ENCODE peak calls at places on chromosomes 16 and 17, in four cellular contexts. One of them, this sample, is unnamed.

GRCh38 chr16:69772560-69773254 is 10.6 kb downstream of the WWP2 start:
- DNase-seq in GM12878: no peak
- DNase-seq in HepG2: no peak
- DNase-seq in H1: no peak
- DNase-seq in this sample: no peak

GRCh38 chr17:28370035-28370743 is at the start of gene VTN:
- DNase-seq in GM12878: no peak
- DNase-seq in HepG2: peak; percentile 98
- DNase-seq in H1: no peak
- DNase-seq in this sample: no peak

GRCh38 chr17:82322526-82323453 is 5.4 kb upstream of the CD7 start:
- DNase-seq in GM12878: no peak
- DNase-seq in HepG2: no peak
- DNase-seq in H1: no peak
- DNase-seq in this sample: no peak

GRCh38 chr17:80023261-80024205 is 12.1 kb downstream of the TBC1D16 start:
- DNase-seq in GM12878: no peak
- DNase-seq in HepG2: peak; percentile 95
- DNase-seq in H1: no peak
- DNase-seq in this sample: no peak

GRCh38 chr17:58210922-58211321 is 8.1 kb downstream of the MKS1 start:
- DNase-seq in GM12878: no peak
- DNase-seq in HepG2: no peak
- DNase-seq in H1: no peak
- DNase-seq in this sample: no peak

GRCh38 chr16:77431131-77431670 is 3.6 kb downstream of the ADAMTS18 start:
- DNase-seq in GM12878: no peak
- DNase-seq in HepG2: no peak
- DNase-seq in H1: no peak
- DNase-seq in this sample: no peak

GRCh38 chr17:29246638-29247037 is at the start of gene CRYBA1:
- DNase-seq in GM12878: no peak
- DNase-seq in HepG2: no peak
- DNase-seq in H1: no peak
- DNase-seq in this sample: no peak

GRCh38 chr16:1655909-1656807 is 21.9 kb upstream of the JPT2 start:
- DNase-seq in GM12878: no peak
- DNase-seq in HepG2: no peak
- DNase-seq in H1: no peak
- DNase-seq in this sample: no peak

GRCh38 chr16:68833251-68833650 is 10.1 kb upstream of the TANGO6 start:
- DNase-seq in GM12878: no peak
- DNase-seq in HepG2: no peak
- DNase-seq in H1: no peak
- DNase-seq in this sample: no peak

GRCh38 chr17:79020631-79021301 is 3.2 kb upstream of the C1QTNF1 start:
- DNase-seq in GM12878: no peak
- DNase-seq in HepG2: no peak
- DNase-seq in H1: no peak
- DNase-seq in this sample: no peak

GRCh38 chr17:79019260-79019630 is 4.7 kb upstream of the C1QTNF1 start:
- DNase-seq in GM12878: no peak
- DNase-seq in HepG2: no peak
- DNase-seq in H1: no peak
- DNase-seq in this sample: no peak

GRCh38 chr17:79017546-79017945 is 6.4 kb upstream of the C1QTNF1 start:
- DNase-seq in GM12878: no peak
- DNase-seq in HepG2: no peak
- DNase-seq in H1: no peak
- DNase-seq in this sample: no peak

GRCh38 chr17:79018045-79018695 is 5.8 kb upstream of the C1QTNF1 start:
- DNase-seq in GM12878: no peak
- DNase-seq in HepG2: no peak
- DNase-seq in H1: no peak
- DNase-seq in this sample: no peak

DNA sequence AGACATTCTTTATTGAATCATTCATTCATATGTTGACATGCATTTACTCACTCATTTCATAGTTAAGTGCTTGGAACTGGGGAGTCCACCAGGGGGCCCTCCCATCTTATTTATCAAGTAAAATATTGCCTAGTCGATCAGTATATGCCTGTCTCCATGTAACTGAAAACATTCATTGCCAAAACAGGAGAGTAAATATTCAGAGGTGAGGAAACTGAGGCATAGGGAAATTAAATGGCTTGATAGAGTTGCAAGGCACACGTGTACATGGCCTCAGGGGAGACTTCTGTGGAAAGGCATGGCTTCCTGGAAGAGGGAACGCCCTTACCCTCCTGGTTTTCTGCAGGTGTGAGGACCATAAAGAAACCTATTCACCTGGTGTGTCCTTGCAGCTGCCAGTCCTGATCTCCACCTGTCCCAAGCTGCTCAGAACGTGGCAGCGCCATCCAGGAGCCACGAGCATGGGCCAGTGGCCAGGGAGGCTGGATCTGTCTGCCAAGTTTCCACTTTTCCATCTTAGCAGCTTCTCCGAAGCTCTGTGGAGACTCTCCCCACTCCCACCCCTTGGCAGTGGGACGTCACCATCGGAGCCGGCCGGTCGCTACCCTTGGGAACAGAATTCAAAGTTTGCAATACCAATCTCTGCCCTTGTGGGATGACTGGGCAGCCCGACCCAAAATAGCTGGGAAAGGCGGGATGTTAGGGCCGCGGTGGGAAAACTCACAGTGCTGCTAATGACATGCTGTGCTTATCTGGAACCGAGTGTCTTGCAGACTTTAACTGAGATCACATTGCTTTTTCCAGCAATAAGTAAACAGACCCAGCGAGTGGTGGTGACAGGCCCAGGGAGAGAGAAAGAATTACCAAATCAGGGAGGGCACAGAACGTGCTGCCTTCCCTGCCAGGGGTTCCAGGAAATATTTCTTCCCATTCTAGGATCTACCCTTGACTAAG is 4.1 kb upstream of the C1QTNF1 start:
- DNase-seq in GM12878: no peak
- DNase-seq in HepG2: peak; percentile 79
- DNase-seq in H1: no peak
- DNase-seq in this sample: no peak
- TF ChIP-seq ZNF274 in GM12878: no peak
- TF ChIP-seq ZNF274 in HepG2: no peak
- TF ChIP-seq ZNF274 in H1: no peak
- TF ChIP-seq ZNF274 in this sample: no peak

GRCh38 chr17:78765821-78766220 is 16.3 kb downstream of the CYTH1 start:
- DNase-seq in GM12878: no peak
- DNase-seq in HepG2: no peak
- DNase-seq in H1: no peak
- DNase-seq in this sample: no peak
- TF ChIP-seq SUZ12 in GM12878: no peak
- TF ChIP-seq SUZ12 in HepG2: no peak
- TF ChIP-seq SUZ12 in H1: no peak
- TF ChIP-seq SUZ12 in this sample: no peak

DNA sequence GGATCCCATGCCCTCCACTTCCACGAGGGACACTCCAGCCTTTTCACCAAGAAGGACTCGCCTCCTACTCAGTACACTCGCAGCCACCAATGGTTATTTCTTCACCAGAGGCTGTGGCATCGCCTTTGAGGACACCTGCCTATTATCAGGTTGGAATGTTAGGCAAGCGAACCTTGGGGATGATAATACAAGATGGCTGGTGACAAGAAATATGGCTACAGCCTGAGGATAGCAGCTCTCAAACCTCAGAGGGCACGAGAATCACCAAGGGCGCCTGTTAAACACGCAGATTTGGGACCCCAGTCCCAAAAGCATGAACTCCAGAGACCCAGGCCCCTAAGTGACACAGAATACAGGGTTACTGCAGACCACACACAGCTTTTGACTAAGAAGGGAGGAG is 58.1 kb downstream of the CYTH1 start:
- DNase-seq in GM12878: no peak
- DNase-seq in HepG2: no peak
- DNase-seq in H1: no peak
- DNase-seq in this sample: no peak
- H3K4me3 ChIP-seq in GM12878: no peak overlapping the region
- H3K4me3 ChIP-seq in HepG2: no peak overlapping the region
- H3K4me3 ChIP-seq in H1: peak overlapping the region; percentile 55
- H3K4me3 ChIP-seq in this sample: peak overlapping the region; percentile 22

GRCh38 chr17:65093930-65094329 is 37.4 kb upstream of the GNA13 start:
- DNase-seq in GM12878: no peak
- DNase-seq in HepG2: no peak
- DNase-seq in H1: no peak
- DNase-seq in this sample: no peak

GRCh38 chr17:65085397-65085796 is 28.9 kb upstream of the GNA13 start:
- DNase-seq in GM12878: no peak
- DNase-seq in HepG2: no peak
- DNase-seq in H1: no peak
- DNase-seq in this sample: no peak

GRCh38 chr17:65086465-65086864 is 29.9 kb upstream of the GNA13 start:
- DNase-seq in GM12878: no peak
- DNase-seq in HepG2: no peak
- DNase-seq in H1: no peak
- DNase-seq in this sample: no peak

GRCh38 chr17:65092262-65092661 is 35.7 kb upstream of the GNA13 start:
- DNase-seq in GM12878: no peak
- DNase-seq in HepG2: no peak
- DNase-seq in H1: no peak
- DNase-seq in this sample: no peak

GRCh38 chr17:65088621-65089385 is 32.3 kb upstream of the GNA13 start:
- DNase-seq in GM12878: no peak
- DNase-seq in HepG2: no peak
- DNase-seq in H1: no peak
- DNase-seq in this sample: no peak
- TF ChIP-seq ZNF274 in GM12878: no peak
- TF ChIP-seq ZNF274 in HepG2: no peak
- TF ChIP-seq ZNF274 in H1: no peak
- TF ChIP-seq ZNF274 in this sample: no peak

GRCh38 chr16:56617212-56618085 is 8.1 kb upstream of the MT1E start:
- DNase-seq in GM12878: no peak
- DNase-seq in HepG2: no peak
- DNase-seq in H1: no peak
- DNase-seq in this sample: no peak
- TF ChIP-seq SUZ12 in GM12878: no peak
- TF ChIP-seq SUZ12 in HepG2: no peak
- TF ChIP-seq SUZ12 in H1: peak; percentile 91
- TF ChIP-seq SUZ12 in this sample: no peak

GRCh38 chr17:39820541-39820940 is 43.6 kb downstream of the IKZF3 start:
- DNase-seq in GM12878: no peak
- DNase-seq in HepG2: no peak
- DNase-seq in H1: no peak
- DNase-seq in this sample: no peak
- H3K4me3 ChIP-seq in GM12878: no peak overlapping the region
- H3K4me3 ChIP-seq in HepG2: no peak overlapping the region
- H3K4me3 ChIP-seq in H1: no peak overlapping the region
- H3K4me3 ChIP-seq in this sample: no peak overlapping the region

GRCh38 chr16:75305364-75306101 is 54.1 kb upstream of the BCAR1 start:
- DNase-seq in GM12878: peak; percentile 71
- DNase-seq in HepG2: peak; percentile 99
- DNase-seq in H1: no peak
- DNase-seq in this sample: no peak
- TF ChIP-seq ZNF274 in GM12878: no peak
- TF ChIP-seq ZNF274 in HepG2: no peak
- TF ChIP-seq ZNF274 in H1: no peak
- TF ChIP-seq ZNF274 in this sample: no peak

DNA sequence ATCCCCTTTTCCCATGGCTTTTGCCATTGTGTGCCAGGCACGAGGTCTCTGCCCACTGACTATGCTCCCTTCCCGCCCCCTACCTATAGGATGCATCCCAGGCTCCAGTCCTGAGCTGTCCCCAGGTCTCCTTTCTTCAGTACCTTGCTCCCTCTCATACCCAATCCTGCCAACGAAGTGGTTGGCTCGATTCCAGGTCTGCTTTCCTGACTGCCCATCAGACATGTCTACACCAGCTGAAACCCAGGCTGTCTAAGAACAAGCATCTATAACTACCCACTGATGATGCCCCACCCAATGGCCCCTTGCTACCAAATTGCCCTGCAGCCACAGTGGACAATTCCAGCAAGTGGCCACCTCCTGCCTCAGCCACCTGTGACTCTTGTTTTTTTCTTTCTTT is 479.1 kb downstream of the SOX9 start:
- DNase-seq in GM12878: no peak
- DNase-seq in HepG2: no peak
- DNase-seq in H1: no peak
- DNase-seq in this sample: no peak
- TF ChIP-seq SUZ12 in GM12878: no peak
- TF ChIP-seq SUZ12 in HepG2: no peak
- TF ChIP-seq SUZ12 in H1: no peak
- TF ChIP-seq SUZ12 in this sample: no peak